ENCODE peak calls at places on chromosomes 4 and X, in four cellular contexts. F is OCI-LY7, P is NB4, O is MCF 10A. X is an unnamed sample.
A peak's percentile ranks its signal among the peaks of the same experiment; 100 is the strongest.

GRCh38 chr4:7857238-7857701 is 82.4 kb downstream of the AFAP1 start:
- DNase-seq in F (no peak), P (no peak), O (peak; percentile 30), X (peak; percentile 74)

GRCh38 chr4:75800972-75801371 is 76.6 kb downstream of the USO1 start:
- DNase-seq in F (no peak), P (no peak), O (peak; percentile 4), X (no peak)

GRCh38 chrX:136619889-136620505 is 28.0 kb upstream of the CD40LG start:
- DNase-seq in F (no peak), P (no peak), O (no peak), X (no peak)

GRCh38 chr4:2765832-2766526 is 9.8 kb upstream of the TNIP2 start:
- DNase-seq in F (no peak), P (no peak), O (no peak), X (no peak)

GRCh38 chr4:81352476-81352875 is 119.2 kb downstream of the RASGEF1B start:
- DNase-seq in F (no peak), P (no peak), O (no peak), X (no peak)

GRCh38 chrX:69238153-69238959 is 73.1 kb upstream of the PJA1 start:
- DNase-seq in F (no peak), P (no peak), O (no peak), X (no peak)

GRCh38 chrX:130916636-130917422 is 13.8 kb upstream of the ENOX2 start:
- DNase-seq in F (peak; percentile 46), P (peak; percentile 67), O (peak; percentile 77), X (peak; percentile 74)

GRCh38 chr4:140071806-140072205 is 82.2 kb downstream of the MAML3 start:
- DNase-seq in F (no peak), P (peak; percentile 90), O (no peak), X (no peak)

GRCh38 chr4:87092389-87093141 is 127.9 kb downstream of the KLHL8 start:
- DNase-seq in F (peak; percentile 30), P (peak; percentile 76), O (peak; percentile 98), X (peak; percentile 59)

GRCh38 chr4:102438873-102439614 is 62.1 kb upstream of the NFKB1 start:
- DNase-seq in F (no peak), P (no peak), O (peak; percentile 97), X (peak; percentile 90)

GRCh38 chrX:35726176-35726575 is 72.0 kb upstream of the MAGEB16 start:
- DNase-seq in F (peak; percentile 10), P (peak; percentile 14), O (peak; percentile 56), X (peak; percentile 53)

GRCh38 chrX:9312922-9313867 is 151.7 kb upstream of the TBL1X start:
- DNase-seq in F (peak; percentile 46), P (peak; percentile 60), O (peak; percentile 61), X (peak; percentile 65)

GRCh38 chr4:182273191-182273935 is 30.2 kb downstream of the TENM3 start:
- DNase-seq in F (no peak), P (no peak), O (no peak), X (no peak)

GRCh38 chrX:3252744-3253143 is 93.7 kb downstream of the MXRA5 start:
- DNase-seq in F (no peak), P (peak; percentile 2), O (no peak), X (no peak)

GRCh38 chrX:69153060-69153730 is 12.1 kb downstream of the PJA1 start:
- DNase-seq in F (no peak), P (peak; percentile 37), O (no peak), X (no peak)

GRCh38 chrX:71998836-71999509 is 88.3 kb downstream of the NHSL2 start:
- DNase-seq in F (peak; percentile 40), P (peak; percentile 55), O (peak; percentile 55), X (peak; percentile 59)

GRCh38 chr4:143477487-143477886 is 36.0 kb upstream of the SMARCA5 start:
- DNase-seq in F (no peak), P (no peak), O (no peak), X (no peak)

GRCh38 chr4:119300072-119300387 is 21.9 kb downstream of the FABP2 start:
- DNase-seq in F (no peak), P (peak; percentile 47), O (no peak), X (no peak)

GRCh38 chrX:49079489-49080428 is at the start of gene WDR45:
- DNase-seq in F (peak; percentile 64), P (peak; percentile 80), O (peak; percentile 68), X (peak; percentile 75)

GRCh38 chrX:103211012-103211715 is 3.7 kb upstream of the BEX4 start:
- DNase-seq in F (peak; percentile 43), P (peak; percentile 48), O (peak; percentile 53), X (peak; percentile 68)

GRCh38 chr4:46975841-46976551 is 17.4 kb downstream of the GABRA4 start:
- DNase-seq in F (no peak), P (peak; percentile 41), O (peak; percentile 36), X (peak; percentile 16)

GRCh38 chr4:184664445-184665210 is 15.1 kb downstream of the PRIMPOL start:
- DNase-seq in F (peak; percentile 32), P (peak; percentile 71), O (peak; percentile 15), X (peak; percentile 48)

GRCh38 chrX:112819013-112819635 is 21.5 kb downstream of the AMOT start:
- DNase-seq in F (no peak), P (no peak), O (peak; percentile 50), X (no peak)

GRCh38 chr4:22190855-22191254 is 242.3 kb upstream of the KCNIP4 start:
- DNase-seq in F (no peak), P (no peak), O (peak; percentile 81), X (peak; percentile 4)

GRCh38 chr4:184433258-184433892 is 41.0 kb downstream of the IRF2 start:
- DNase-seq in F (no peak), P (no peak), O (peak; percentile 3), X (no peak)

GRCh38 chrX:154365997-154366665 is 8.3 kb downstream of the FLNA start:
- DNase-seq in F (no peak), P (no peak), O (no peak), X (no peak)

GRCh38 chr4:169968999-169969398 is 57.2 kb downstream of the MFAP3L start:
- DNase-seq in F (no peak), P (no peak), O (peak; percentile 34), X (no peak)

GRCh38 chr4:54784188-54784671 is 126.5 kb downstream of the KIT start:
- DNase-seq in F (no peak), P (no peak), O (no peak), X (no peak)

GRCh38 chrX:57929373-57929772 is 19.1 kb upstream of the ZXDA start:
- DNase-seq in F (peak; percentile 44), P (peak; percentile 66), O (peak; percentile 40), X (peak; percentile 67)

GRCh38 chr4:47032405-47033106 is 1.2 kb downstream of the GABRB1 start:
- DNase-seq in F (no peak), P (peak; percentile 60), O (peak; percentile 25), X (peak; percentile 87)

GRCh38 chr4:26235500-26235899 is 85.3 kb upstream of the RBPJ start:
- DNase-seq in F (no peak), P (peak; percentile 28), O (peak; percentile 92), X (no peak)

GRCh38 chr4:149785686-149786431 is 29.8 kb downstream of the IQCM start:
- DNase-seq in F (no peak), P (no peak), O (peak; percentile 33), X (no peak)

GRCh38 chrX:16953606-16954211 is 7.3 kb downstream of the REPS2 start:
- DNase-seq in F (no peak), P (peak; percentile 16), O (peak; percentile 20), X (no peak)

GRCh38 chr4:70600305-70600704 is 8.2 kb downstream of the AMBN start:
- DNase-seq in F (no peak), P (no peak), O (no peak), X (no peak)

GRCh38 chrX:145623453-145623852 is 194.2 kb upstream of the SLITRK2 start:
- DNase-seq in F (no peak), P (no peak), O (peak; percentile 8), X (no peak)

GRCh38 chr4:54189140-54189539 is 40.0 kb upstream of the PDGFRA start:
- DNase-seq in F (no peak), P (no peak), O (no peak), X (no peak)

GRCh38 chr4:92615049-92615448 is 311.3 kb downstream of the GRID2 start:
- DNase-seq in F (no peak), P (no peak), O (no peak), X (no peak)
- TF ChIP-seq CTCF in F (no peak), P (no peak), O (no peak), X (no peak)

GRCh38 chr4:94325835-94326234 is 16.8 kb downstream of the HPGDS start:
- DNase-seq in F (no peak), P (no peak), O (no peak), X (no peak)
- TF ChIP-seq CTCF in F (no peak), P (no peak), O (no peak), X (no peak)

GRCh38 chr4:84150177-84150576 is 348.9 kb downstream of the NKX6-1 start:
- DNase-seq in F (no peak), P (no peak), O (no peak), X (no peak)

GRCh38 chr4:84146300-84146942 is 352.7 kb downstream of the NKX6-1 start:
- DNase-seq in F (no peak), P (no peak), O (no peak), X (no peak)

GRCh38 chr4:84151574-84151973 is 347.5 kb downstream of the NKX6-1 start:
- DNase-seq in F (no peak), P (peak; percentile 1), O (peak; percentile 26), X (no peak)
- TF ChIP-seq CTCF in F (peak; percentile 36), P (no peak), O (no peak), X (no peak)

DNA sequence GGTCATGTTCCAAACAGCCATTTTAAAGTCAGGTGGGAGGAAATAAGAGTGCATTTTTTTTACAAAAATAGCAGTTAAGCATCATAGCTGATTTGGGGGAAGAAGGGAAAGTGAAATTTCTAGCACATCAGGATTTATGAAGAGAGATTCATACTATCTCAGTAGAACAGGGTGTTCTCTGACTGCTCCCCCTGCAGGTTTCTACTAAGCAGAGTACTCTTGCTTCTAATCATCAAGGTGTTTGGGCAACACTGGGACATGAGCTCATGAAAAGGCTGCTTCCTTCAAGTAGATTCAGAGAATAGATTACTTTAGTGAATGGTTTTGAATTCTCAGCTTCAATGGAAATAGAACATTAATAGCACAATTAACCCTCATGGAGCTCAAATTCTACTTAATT is 591.4 kb upstream of the PCDH10 start:
- DNase-seq in F (peak; percentile 35), P (no peak), O (peak; percentile 34), X (peak; percentile 2)
- TF ChIP-seq CTCF in F (peak; percentile 54), P (no peak), O (peak; percentile 7), X (peak; percentile 31)

GRCh38 chrX:39652336-39652735 is 445.4 kb downstream of the BCOR start:
- DNase-seq in F (peak; percentile 56), P (peak; percentile 67), O (peak; percentile 40), X (peak; percentile 27)
- TF ChIP-seq CTCF in F (peak; percentile 69), P (peak; percentile 53), O (peak; percentile 38), X (peak; percentile 49)

GRCh38 chrX:142089193-142089592 is 115.9 kb downstream of the MAGEC2 start:
- DNase-seq in F (no peak), P (peak; percentile 14), O (peak; percentile 54), X (no peak)
- TF ChIP-seq CTCF in F (peak; percentile 23), P (peak; percentile 28), O (peak; percentile 72), X (peak; percentile 27)

GRCh38 chrX:104668550-104668949 is 102.6 kb downstream of the IL1RAPL2 start:
- DNase-seq in F (peak; percentile 57), P (peak; percentile 16), O (peak; percentile 35), X (no peak)
- TF ChIP-seq CTCF in F (peak; percentile 73), P (no peak), O (no peak), X (no peak)

DNA sequence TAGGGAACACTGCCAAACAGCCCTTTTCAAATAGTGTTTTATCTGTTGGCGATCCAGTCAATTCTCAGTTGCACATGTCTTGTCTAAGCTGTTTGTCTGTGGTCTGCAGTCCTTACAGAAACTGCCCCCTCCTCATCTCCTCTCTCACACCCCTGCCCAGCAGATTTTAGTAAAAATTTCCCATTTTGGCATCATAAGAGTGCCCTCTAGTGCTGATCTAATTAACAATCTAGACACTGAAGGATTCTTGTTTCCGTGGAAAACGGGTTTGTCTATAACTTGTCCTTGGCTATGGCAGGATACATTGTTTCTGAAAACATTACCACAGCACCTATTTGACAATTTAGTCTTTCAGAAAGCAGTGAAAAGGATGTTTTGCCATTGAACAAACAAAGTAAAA is 227.2 kb upstream of the MBNL3 start:
- DNase-seq in F (no peak), P (no peak), O (no peak), X (no peak)
- TF ChIP-seq CTCF in F (peak; percentile 65), P (peak; percentile 13), O (peak; percentile 19), X (peak; percentile 59)

X was measured in A673.